ENCODE peak calls at places on chromosomes 12 and 14, in four cellular contexts. H, R, Q and G are unnamed samples.

GRCh38 chr14:76413962-76414665 is 38.2 kb downstream of the ESRRB start:
- DNase-seq in H (no peak), R (no peak), Q (no peak), G (no peak)

GRCh38 chr12:26869908-26870459 is 37.0 kb upstream of the ITPR2 start:
- DNase-seq in H (no peak), R (no peak), Q (no peak), G (no peak)

GRCh38 chr12:44052554-44052953 is 216.7 kb downstream of the TMEM117 start:
- DNase-seq in H (no peak), R (no peak), Q (no peak), G (no peak)

GRCh38 chr14:71583705-71584104 is 348.5 kb upstream of the RGS6 start:
- DNase-seq in H (no peak), R (no peak), Q (no peak), G (no peak)

GRCh38 chr12:98373019-98373554 is 142.3 kb upstream of the TMPO start:
- DNase-seq in H (peak; percentile 66), R (peak; percentile 58), Q (peak; percentile 38), G (no peak)

GRCh38 chr14:99671230-99672224 is 12.6 kb upstream of the CYP46A1 start:
- DNase-seq in H (no peak), R (no peak), Q (no peak), G (peak; percentile 77)

GRCh38 chr12:51955702-51956101 is 4.2 kb downstream of the ACVR1B start:
- DNase-seq in H (no peak), R (no peak), Q (no peak), G (no peak)

GRCh38 chr12:128818065-128819022 is 5.4 kb downstream of the SLC15A4 start:
- DNase-seq in H (peak; percentile 65), R (peak; percentile 20), Q (peak; percentile 27), G (peak; percentile 96)

GRCh38 chr12:113131556-113131955 is 4.0 kb downstream of the RASAL1 start:
- DNase-seq in H (no peak), R (no peak), Q (no peak), G (peak; percentile 79)

GRCh38 chr12:13169255-13169654 is 27.3 kb upstream of the EMP1 start:
- DNase-seq in H (no peak), R (no peak), Q (no peak), G (no peak)

GRCh38 chr14:81245771-81246170 is 25.0 kb upstream of the GTF2A1 start:
- DNase-seq in H (peak; percentile 18), R (no peak), Q (no peak), G (no peak)

GRCh38 chr12:109731806-109732205 is 18.2 kb downstream of the FAM222A start:
- DNase-seq in H (no peak), R (no peak), Q (no peak), G (peak; percentile 50)

GRCh38 chr14:41604793-41605534 is 1.7 kb upstream of the LRFN5 start:
- DNase-seq in H (peak; percentile 88), R (peak; percentile 87), Q (no peak), G (peak; percentile 88)

GRCh38 chr12:106780010-106780625 is 5.6 kb downstream of the RIC8B start:
- DNase-seq in H (peak; percentile 21), R (no peak), Q (peak; percentile 32), G (peak; percentile 74)

GRCh38 chr14:36513012-36513420 is 7.0 kb downstream of the NKX2-1 start:
- DNase-seq in H (no peak), R (no peak), Q (no peak), G (peak; percentile 27)

GRCh38 chr12:52279683-52280318 is 5.4 kb downstream of the KRT86 start:
- DNase-seq in H (peak; percentile 47), R (no peak), Q (no peak), G (peak; percentile 88)

GRCh38 chr12:49741882-49742620 is 694 bp downstream of the TMBIM6 start:
- DNase-seq in H (peak; percentile 98), R (peak; percentile 82), Q (peak; percentile 98), G (peak; percentile 81)

GRCh38 chr12:99983721-99984258 is 946 bp downstream of the ANKS1B start:
- DNase-seq in H (peak; percentile 17), R (peak; percentile 4), Q (no peak), G (peak; percentile 69)

GRCh38 chr14:95545769-95546168 is 10.9 kb downstream of the GLRX5 start:
- DNase-seq in H (peak; percentile 89), R (peak; percentile 95), Q (peak; percentile 81), G (peak; percentile 83)

GRCh38 chr14:45083622-45083978 is 316 bp upstream of the PRPF39 start:
- DNase-seq in H (peak; percentile 5), R (no peak), Q (no peak), G (no peak)

GRCh38 chr12:116990971-116991966 is 80.5 kb downstream of the FBXW8 start:
- DNase-seq in H (peak; percentile 89), R (no peak), Q (no peak), G (peak; percentile 89)

GRCh38 chr12:26564391-26564790 is 268.6 kb downstream of the ITPR2 start:
- DNase-seq in H (no peak), R (peak; percentile 51), Q (no peak), G (no peak)

GRCh38 chr14:45211295-45211694 is 41.7 kb downstream of the MIS18BP1 start:
- DNase-seq in H (no peak), R (no peak), Q (no peak), G (no peak)

GRCh38 chr14:105468621-105469241 is 5.9 kb upstream of the CRIP2 start:
- DNase-seq in H (no peak), R (no peak), Q (no peak), G (no peak)

GRCh38 chr14:37579250-37579649 is 15.8 kb downstream of the FOXA1 start:
- DNase-seq in H (no peak), R (no peak), Q (no peak), G (peak; percentile 42)

GRCh38 chr12:69354172-69354560 is 5.4 kb upstream of the YEATS4 start:
- DNase-seq in H (no peak), R (no peak), Q (no peak), G (no peak)

GRCh38 chr14:21840765-21841164 is 167.1 kb upstream of the OR4E1 start:
- DNase-seq in H (no peak), R (no peak), Q (peak; percentile 11), G (no peak)

GRCh38 chr12:125773033-125773432 is 707.8 kb downstream of the AACS start:
- DNase-seq in H (peak; percentile 2), R (no peak), Q (no peak), G (no peak)

GRCh38 chr12:46677749-46678148 is 148.0 kb downstream of the SLC38A4 start:
- DNase-seq in H (peak; percentile 34), R (peak; percentile 58), Q (peak; percentile 61), G (no peak)

GRCh38 chr12:1835178-1836131 is 15.1 kb downstream of the LRTM2 start:
- DNase-seq in H (no peak), R (no peak), Q (no peak), G (peak; percentile 75)

GRCh38 chr14:23544511-23545447 is 6.8 kb downstream of the ZFHX2 start:
- DNase-seq in H (peak; percentile 24), R (no peak), Q (no peak), G (peak; percentile 58)

GRCh38 chr14:76782115-76782884 is 21.0 kb downstream of the VASH1 start:
- DNase-seq in H (no peak), R (no peak), Q (no peak), G (peak; percentile 62)

GRCh38 chr12:49231881-49232650 is 32.8 kb upstream of the TUBA1C start:
- DNase-seq in H (no peak), R (no peak), Q (no peak), G (no peak)

GRCh38 chr12:53091756-53092155 is 5.7 kb upstream of the IGFBP6 start:
- DNase-seq in H (no peak), R (no peak), Q (no peak), G (no peak)

GRCh38 chr12:6960291-6961277 is 9.4 kb downstream of the PTPN6 start:
- DNase-seq in H (peak; percentile 51), R (peak; percentile 33), Q (no peak), G (no peak)

GRCh38 chr12:107894589-107894988 is 120.1 kb downstream of the ASCL4 start:
- DNase-seq in H (peak; percentile 21), R (no peak), Q (no peak), G (no peak)

GRCh38 chr12:11765817-11766794 is 116.6 kb downstream of the ETV6 start:
- DNase-seq in H (peak; percentile 76), R (peak; percentile 79), Q (peak; percentile 29), G (peak; percentile 69)

DNA sequence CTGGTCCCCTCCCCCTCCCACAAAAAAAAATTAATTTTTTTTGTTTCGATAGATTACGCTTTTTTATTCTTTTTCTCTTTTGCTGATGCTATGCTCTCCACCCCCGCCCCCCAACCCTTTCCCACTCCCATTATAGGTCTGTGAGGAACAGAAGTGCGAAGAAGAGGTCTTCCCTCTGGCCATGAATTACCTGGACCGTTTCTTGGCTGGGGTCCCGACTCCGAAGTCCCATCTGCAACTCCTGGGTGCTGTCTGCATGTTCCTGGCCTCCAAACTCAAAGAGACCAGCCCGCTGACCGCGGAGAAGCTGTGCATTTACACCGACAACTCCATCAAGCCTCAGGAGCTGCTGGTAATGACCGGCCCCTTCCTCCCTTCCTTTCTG is 2.3 kb downstream of the CCND2 start:
- DNase-seq in H (no peak), R (no peak), Q (no peak), G (no peak)
- H3K4me1 ChIP-seq in H (no peaks in the 10 kb centered on the region), R (peaks cover 2% of the 10 kb centered on the region), Q (peaks cover 45% of the 10 kb centered on the region), G (no peaks in the 10 kb centered on the region)

GRCh38 chr12:122528992-122529391 is 1.9 kb downstream of the KNTC1 start:
- DNase-seq in H (no peak), R (no peak), Q (no peak), G (no peak)
- H3K27ac ChIP-seq in H (no peak overlapping the region), R (no peak overlapping the region), Q (no peak overlapping the region), G (no peak overlapping the region)

GRCh38 chr14:34620115-34620514 is 9.8 kb downstream of the SNX6 start:
- DNase-seq in H (no peak), R (no peak), Q (no peak), G (no peak)

GRCh38 chr14:34619399-34619920 is 10.5 kb downstream of the SNX6 start:
- DNase-seq in H (no peak), R (no peak), Q (no peak), G (no peak)

GRCh38 chr14:34629344-34629656 is 648 bp downstream of the SNX6 start:
- DNase-seq in H (no peak), R (no peak), Q (no peak), G (no peak)

GRCh38 chr14:34628681-34629135 is 1.2 kb downstream of the SNX6 start:
- DNase-seq in H (peak; percentile 27), R (no peak), Q (no peak), G (peak; percentile 80)

GRCh38 chr14:34623506-34623905 is 6.4 kb downstream of the SNX6 start:
- DNase-seq in H (peak; percentile 24), R (no peak), Q (peak; percentile 38), G (peak; percentile 50)
- H4K20me1 ChIP-seq in H (no peaks in the 10 kb centered on the region), R (no peaks in the 10 kb centered on the region), Q (no peaks in the 10 kb centered on the region), G (peaks cover 15% of the 10 kb centered on the region)

DNA sequence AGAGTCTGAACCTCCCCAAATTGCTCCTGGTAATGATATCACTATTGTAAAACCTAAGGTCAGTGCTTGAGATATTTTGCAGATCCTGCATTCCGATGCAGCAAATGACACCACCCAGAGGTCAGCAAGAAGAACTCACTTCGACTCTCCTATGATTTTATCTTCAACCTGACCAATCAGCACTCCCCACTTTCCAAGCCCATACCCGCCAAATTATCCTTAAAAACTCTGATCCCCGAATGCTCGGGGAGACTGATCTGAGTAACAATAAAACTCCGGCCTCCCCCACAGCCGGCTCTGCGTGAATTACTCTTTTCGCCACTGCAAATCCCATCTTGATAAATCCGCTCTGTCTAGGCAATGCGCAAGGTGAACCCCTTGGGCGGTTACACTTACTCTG is 1.2 kb downstream of the NPC2 start:
- DNase-seq in H (peak; percentile 64), R (peak; percentile 54), Q (peak; percentile 54), G (no peak)
- H3K4me1 ChIP-seq in H (peaks cover 27% of the 10 kb centered on the region), R (peaks cover 12% of the 10 kb centered on the region), Q (peaks cover 42% of the 10 kb centered on the region), G (peaks cover 47% of the 10 kb centered on the region)